ENCODE peak calls at places on chromosomes 6 and 20, in six cellular contexts. U, T, Y, V, A and N are unnamed samples.

GRCh38 chr6:7974932-7975763 is 64.6 kb upstream of the TXNDC5 start:
- DNase-seq in U (no peak), T (no peak), Y (no peak), V (no peak), A (peak; percentile 60), N (no peak)

GRCh38 chr20:14783766-14784165 is 446.4 kb upstream of the FLRT3 start:
- DNase-seq in U (no peak), T (no peak), Y (no peak), V (no peak), A (no peak), N (no peak)

GRCh38 chr20:60749804-60750602 is 502.1 kb upstream of the CDH4 start:
- DNase-seq in U (no peak), T (no peak), Y (no peak), V (no peak), A (no peak), N (no peak)

GRCh38 chr6:41200296-41200900 is 551 bp downstream of the TREML2 start:
- DNase-seq in U (no peak), T (peak; percentile 20), Y (no peak), V (peak; percentile 18), A (no peak), N (peak; percentile 38)

GRCh38 chr6:134630468-134631180 is 312.7 kb upstream of the SGK1 start:
- DNase-seq in U (no peak), T (no peak), Y (no peak), V (no peak), A (peak; percentile 33), N (no peak)

GRCh38 chr6:148864941-148865340 is 118.1 kb downstream of the UST start:
- DNase-seq in U (no peak), T (no peak), Y (no peak), V (no peak), A (no peak), N (no peak)

GRCh38 chr6:56647172-56647762 is 4.6 kb upstream of the DST start:
- DNase-seq in U (no peak), T (no peak), Y (no peak), V (no peak), A (no peak), N (no peak)

GRCh38 chr6:40268166-40268958 is 318.8 kb downstream of the LRFN2 start:
- DNase-seq in U (no peak), T (no peak), Y (no peak), V (no peak), A (no peak), N (no peak)

GRCh38 chr20:29878281-29878741 is 1379.2 kb upstream of the DEFB115 start:
- DNase-seq in U (peak; percentile 66), T (no peak), Y (no peak), V (no peak), A (peak; percentile 89), N (no peak)

GRCh38 chr6:73586416-73586974 is 65.7 kb upstream of the EEF1A1 start:
- DNase-seq in U (no peak), T (no peak), Y (no peak), V (no peak), A (no peak), N (no peak)

GRCh38 chr20:24497851-24498250 is 28.4 kb downstream of the SYNDIG1 start:
- DNase-seq in U (no peak), T (no peak), Y (no peak), V (no peak), A (no peak), N (no peak)

GRCh38 chr6:20900396-20901160 is 366.3 kb downstream of the CDKAL1 start:
- DNase-seq in U (no peak), T (no peak), Y (no peak), V (no peak), A (no peak), N (no peak)

GRCh38 chr6:24396764-24397163 is 6.0 kb upstream of the MRS2 start:
- DNase-seq in U (no peak), T (no peak), Y (no peak), V (no peak), A (no peak), N (no peak)

GRCh38 chr6:168226832-168227434 is 92.6 kb downstream of the DACT2 start:
- DNase-seq in U (no peak), T (no peak), Y (no peak), V (no peak), A (no peak), N (no peak)

GRCh38 chr6:146258206-146258605 is 229.3 kb downstream of the GRM1 start:
- DNase-seq in U (no peak), T (no peak), Y (no peak), V (no peak), A (no peak), N (no peak)

GRCh38 chr20:63572788-63573738 is 976 bp downstream of the HELZ2 start:
- DNase-seq in U (no peak), T (no peak), Y (no peak), V (peak; percentile 52), A (peak; percentile 56), N (no peak)

GRCh38 chr20:38369387-38369786 is 23.1 kb downstream of the LBP start:
- DNase-seq in U (no peak), T (no peak), Y (no peak), V (no peak), A (no peak), N (no peak)

GRCh38 chr6:79702701-79703100 is 71.6 kb downstream of the SH3BGRL2 start:
- DNase-seq in U (no peak), T (no peak), Y (no peak), V (no peak), A (no peak), N (no peak)